ENCODE peak calls at places on chromosomes 5 and 9, in six cellular contexts. One of them, this sample, is unnamed. For H3K4me1, the result is how much of the 10 kb centered on the place peaks cover.

GRCh38 chr9:133237271-133237731 is 28.3 kb upstream of the OBP2B start:
- DNase-seq in GM23248: peak
- DNase-seq in HepG2: no peak
- DNase-seq in neuronal stem cell: no peak
- DNase-seq in H9: peak
- DNase-seq in fibroblast of lung: no peak
- DNase-seq in this sample: no peak

GRCh38 chr9:130240410-130241197 is 25.0 kb upstream of the HMCN2 start:
- DNase-seq in GM23248: peak
- DNase-seq in HepG2: peak
- DNase-seq in neuronal stem cell: peak
- DNase-seq in H9: peak
- DNase-seq in fibroblast of lung: peak
- DNase-seq in this sample: peak

GRCh38 chr9:17799383-17799782 is 220.5 kb downstream of the SH3GL2 start:
- DNase-seq in GM23248: peak
- DNase-seq in HepG2: no peak
- DNase-seq in neuronal stem cell: no peak
- DNase-seq in H9: no peak
- DNase-seq in fibroblast of lung: peak
- DNase-seq in this sample: no peak

GRCh38 chr5:98796197-98796972 is 22.9 kb downstream of the RGMB start:
- DNase-seq in GM23248: peak
- DNase-seq in HepG2: peak
- DNase-seq in neuronal stem cell: peak
- DNase-seq in H9: peak
- DNase-seq in fibroblast of lung: peak
- DNase-seq in this sample: peak

GRCh38 chr9:95078934-95079333 is 238.6 kb downstream of the FANCC start:
- DNase-seq in GM23248: no peak
- DNase-seq in HepG2: no peak
- DNase-seq in neuronal stem cell: no peak
- DNase-seq in H9: peak
- DNase-seq in fibroblast of lung: no peak
- DNase-seq in this sample: no peak

GRCh38 chr9:72998363-72998762 is 45.5 kb upstream of the ALDH1A1 start:
- DNase-seq in GM23248: no peak
- DNase-seq in HepG2: no peak
- DNase-seq in neuronal stem cell: no peak
- DNase-seq in H9: no peak
- DNase-seq in fibroblast of lung: no peak
- DNase-seq in this sample: no peak

GRCh38 chr5:93150311-93151012 is 430.6 kb downstream of the NR2F1-AS1 start:
- DNase-seq in GM23248: peak
- DNase-seq in HepG2: no peak
- DNase-seq in neuronal stem cell: no peak
- DNase-seq in H9: no peak
- DNase-seq in fibroblast of lung: no peak
- DNase-seq in this sample: no peak

GRCh38 chr5:135545115-135545514 is 9.4 kb upstream of the NEUROG1 start:
- DNase-seq in GM23248: no peak
- DNase-seq in HepG2: no peak
- DNase-seq in neuronal stem cell: no peak
- DNase-seq in H9: no peak
- DNase-seq in fibroblast of lung: no peak
- DNase-seq in this sample: no peak

GRCh38 chr5:52888363-52888762 is 100.6 kb downstream of the ITGA1 start:
- DNase-seq in GM23248: no peak
- DNase-seq in HepG2: no peak
- DNase-seq in neuronal stem cell: no peak
- DNase-seq in H9: no peak
- DNase-seq in fibroblast of lung: no peak
- DNase-seq in this sample: no peak

GRCh38 chr5:13591621-13592020 is 352.9 kb downstream of the DNAH5 start:
- DNase-seq in GM23248: peak
- DNase-seq in HepG2: no peak
- DNase-seq in neuronal stem cell: no peak
- DNase-seq in H9: no peak
- DNase-seq in fibroblast of lung: peak
- DNase-seq in this sample: no peak

GRCh38 chr9:79598562-79599345 is 27.0 kb downstream of the TLE4 start:
- DNase-seq in GM23248: no peak
- DNase-seq in HepG2: no peak
- DNase-seq in neuronal stem cell: no peak
- DNase-seq in H9: no peak
- DNase-seq in fibroblast of lung: no peak
- DNase-seq in this sample: no peak

GRCh38 chr9:99049228-99049627 is 55.7 kb upstream of the TGFBR1 start:
- DNase-seq in GM23248: no peak
- DNase-seq in HepG2: no peak
- DNase-seq in neuronal stem cell: no peak
- DNase-seq in H9: no peak
- DNase-seq in fibroblast of lung: no peak
- DNase-seq in this sample: no peak

GRCh38 chr9:121713400-121714070 is 62.1 kb downstream of the DAB2IP start:
- DNase-seq in GM23248: no peak
- DNase-seq in HepG2: no peak
- DNase-seq in neuronal stem cell: no peak
- DNase-seq in H9: no peak
- DNase-seq in fibroblast of lung: no peak
- DNase-seq in this sample: no peak

GRCh38 chr5:149371296-149371962 is 7.7 kb downstream of the IL17B start:
- DNase-seq in GM23248: peak
- DNase-seq in HepG2: peak
- DNase-seq in neuronal stem cell: peak
- DNase-seq in H9: peak
- DNase-seq in fibroblast of lung: peak
- DNase-seq in this sample: peak

GRCh38 chr5:180208435-180209081 is 453 bp downstream of the RASGEF1C start:
- DNase-seq in GM23248: peak
- DNase-seq in HepG2: no peak
- DNase-seq in neuronal stem cell: peak
- DNase-seq in H9: peak
- DNase-seq in fibroblast of lung: no peak
- DNase-seq in this sample: no peak

GRCh38 chr9:91315191-91315590 is 46.5 kb downstream of the AUH start:
- DNase-seq in GM23248: no peak
- DNase-seq in HepG2: no peak
- DNase-seq in neuronal stem cell: no peak
- DNase-seq in H9: peak
- DNase-seq in fibroblast of lung: no peak
- DNase-seq in this sample: no peak

GRCh38 chr9:21966140-21966851 is 27.9 kb downstream of the CDKN2A start:
- DNase-seq in GM23248: no peak
- DNase-seq in HepG2: no peak
- DNase-seq in neuronal stem cell: no peak
- DNase-seq in H9: peak
- DNase-seq in fibroblast of lung: no peak
- DNase-seq in this sample: no peak

GRCh38 chr9:91567642-91568274 is 144.1 kb upstream of the NFIL3 start:
- DNase-seq in GM23248: no peak
- DNase-seq in HepG2: no peak
- DNase-seq in neuronal stem cell: no peak
- DNase-seq in H9: no peak
- DNase-seq in fibroblast of lung: no peak
- DNase-seq in this sample: no peak

GRCh38 chr5:151183451-151184245 is 26.1 kb upstream of the ANXA6 start:
- DNase-seq in GM23248: peak
- DNase-seq in HepG2: no peak
- DNase-seq in neuronal stem cell: no peak
- DNase-seq in H9: no peak
- DNase-seq in fibroblast of lung: no peak
- DNase-seq in this sample: no peak

GRCh38 chr5:136040746-136041415 is 12.1 kb downstream of the TGFBI start:
- DNase-seq in GM23248: peak
- DNase-seq in HepG2: no peak
- DNase-seq in neuronal stem cell: no peak
- DNase-seq in H9: no peak
- DNase-seq in fibroblast of lung: no peak
- DNase-seq in this sample: peak

GRCh38 chr5:106121972-106122605 is 1548.6 kb downstream of the EFNA5 start:
- DNase-seq in GM23248: peak
- DNase-seq in HepG2: no peak
- DNase-seq in neuronal stem cell: no peak
- DNase-seq in H9: peak
- DNase-seq in fibroblast of lung: no peak
- DNase-seq in this sample: peak

DNA sequence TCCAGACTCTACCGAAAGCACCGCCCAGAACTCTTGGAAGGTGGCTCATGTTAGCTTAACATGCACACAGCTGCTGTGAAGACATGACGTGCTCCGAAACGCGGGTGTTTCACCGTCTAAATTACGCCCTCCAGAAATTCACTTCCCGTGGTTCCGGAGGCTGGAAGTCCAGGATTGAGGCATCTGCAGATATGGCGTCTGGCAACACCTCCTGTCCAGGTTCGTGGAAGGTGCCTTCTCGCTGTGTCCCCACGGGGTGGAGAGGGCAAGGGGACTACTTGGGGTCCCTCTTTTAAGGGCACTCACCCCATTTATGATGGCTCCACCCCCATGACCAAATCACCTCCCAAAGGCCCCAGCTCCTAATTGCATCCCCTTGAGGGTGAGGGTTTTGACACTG is 348.0 kb upstream of the IRX2 start:
- DNase-seq in GM23248: no peak
- DNase-seq in HepG2: no peak
- DNase-seq in neuronal stem cell: no peak
- DNase-seq in H9: no peak
- DNase-seq in fibroblast of lung: no peak
- DNase-seq in this sample: no peak
- H3K4me1 ChIP-seq in GM23248: under half
- H3K4me1 ChIP-seq in HepG2: under half
- H3K4me1 ChIP-seq in neuronal stem cell: under half
- H3K4me1 ChIP-seq in H9: under half
- H3K4me1 ChIP-seq in fibroblast of lung: under half
- H3K4me1 ChIP-seq in this sample: under half

GRCh38 chr5:73446631-73447233 is 1.8 kb downstream of the FOXD1 start:
- DNase-seq in GM23248: peak
- DNase-seq in HepG2: no peak
- DNase-seq in neuronal stem cell: no peak
- DNase-seq in H9: no peak
- DNase-seq in fibroblast of lung: peak
- DNase-seq in this sample: peak

GRCh38 chr5:73448451-73449136 is at the start of gene FOXD1:
- DNase-seq in GM23248: peak
- DNase-seq in HepG2: peak
- DNase-seq in neuronal stem cell: no peak
- DNase-seq in H9: peak
- DNase-seq in fibroblast of lung: peak
- DNase-seq in this sample: peak

GRCh38 chr5:73445708-73446630 is 2.6 kb downstream of the FOXD1 start:
- DNase-seq in GM23248: peak
- DNase-seq in HepG2: no peak
- DNase-seq in neuronal stem cell: no peak
- DNase-seq in H9: no peak
- DNase-seq in fibroblast of lung: peak
- DNase-seq in this sample: no peak

GRCh38 chr5:73448072-73448432 is 525 bp downstream of the FOXD1 start:
- DNase-seq in GM23248: no peak
- DNase-seq in HepG2: no peak
- DNase-seq in neuronal stem cell: no peak
- DNase-seq in H9: peak
- DNase-seq in fibroblast of lung: no peak
- DNase-seq in this sample: peak

GRCh38 chr5:73447234-73448071 is 1.1 kb downstream of the FOXD1 start:
- DNase-seq in GM23248: peak
- DNase-seq in HepG2: no peak
- DNase-seq in neuronal stem cell: no peak
- DNase-seq in H9: peak
- DNase-seq in fibroblast of lung: peak
- DNase-seq in this sample: peak
- H3K27ac ChIP-seq in GM23248: peak
- H3K27ac ChIP-seq in HepG2: no peak
- H3K27ac ChIP-seq in neuronal stem cell: no peak
- H3K27ac ChIP-seq in H9: no peak
- H3K27ac ChIP-seq in fibroblast of lung: peak
- H3K27ac ChIP-seq in this sample: peak

DNA sequence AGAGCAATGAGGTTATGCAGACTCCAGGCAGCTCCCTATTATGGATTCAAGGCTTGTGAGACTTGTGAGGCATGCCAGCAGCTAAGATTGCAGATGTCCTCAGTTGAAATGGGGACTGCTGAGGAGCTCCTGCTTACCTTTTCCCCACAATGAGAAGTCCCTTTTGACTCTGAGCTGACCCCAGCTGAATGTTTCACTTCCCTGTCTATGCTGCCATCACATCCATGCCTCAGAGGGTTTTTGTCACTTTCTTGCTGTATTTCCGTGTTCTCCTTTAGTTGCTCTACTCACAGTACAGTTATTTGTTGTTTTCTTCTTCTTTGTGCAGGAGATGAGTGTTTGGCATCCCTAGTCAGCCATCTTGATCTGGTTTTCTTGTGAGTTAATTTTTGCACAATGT is 18.8 kb upstream of the OR2S2 start:
- DNase-seq in GM23248: no peak
- DNase-seq in HepG2: no peak
- DNase-seq in neuronal stem cell: no peak
- DNase-seq in H9: no peak
- DNase-seq in fibroblast of lung: no peak
- DNase-seq in this sample: no peak
- H3K4me2 ChIP-seq in GM23248: no peak
- H3K4me2 ChIP-seq in HepG2: no peak
- H3K4me2 ChIP-seq in neuronal stem cell: no peak
- H3K4me2 ChIP-seq in H9: no peak
- H3K4me2 ChIP-seq in fibroblast of lung: no peak
- H3K4me2 ChIP-seq in this sample: no peak

GRCh38 chr5:172643392-172643871 is 2.4 kb downstream of the NEURL1B start:
- DNase-seq in GM23248: no peak
- DNase-seq in HepG2: no peak
- DNase-seq in neuronal stem cell: no peak
- DNase-seq in H9: no peak
- DNase-seq in fibroblast of lung: no peak
- DNase-seq in this sample: no peak

GRCh38 chr5:172645271-172645670 is 4.2 kb downstream of the NEURL1B start:
- DNase-seq in GM23248: no peak
- DNase-seq in HepG2: no peak
- DNase-seq in neuronal stem cell: no peak
- DNase-seq in H9: no peak
- DNase-seq in fibroblast of lung: no peak
- DNase-seq in this sample: no peak

GRCh38 chr5:172644229-172644628 is 3.2 kb downstream of the NEURL1B start:
- DNase-seq in GM23248: no peak
- DNase-seq in HepG2: no peak
- DNase-seq in neuronal stem cell: no peak
- DNase-seq in H9: no peak
- DNase-seq in fibroblast of lung: no peak
- DNase-seq in this sample: no peak

GRCh38 chr5:172642926-172643325 is 1.9 kb downstream of the NEURL1B start:
- DNase-seq in GM23248: no peak
- DNase-seq in HepG2: no peak
- DNase-seq in neuronal stem cell: no peak
- DNase-seq in H9: no peak
- DNase-seq in fibroblast of lung: no peak
- DNase-seq in this sample: no peak

DNA sequence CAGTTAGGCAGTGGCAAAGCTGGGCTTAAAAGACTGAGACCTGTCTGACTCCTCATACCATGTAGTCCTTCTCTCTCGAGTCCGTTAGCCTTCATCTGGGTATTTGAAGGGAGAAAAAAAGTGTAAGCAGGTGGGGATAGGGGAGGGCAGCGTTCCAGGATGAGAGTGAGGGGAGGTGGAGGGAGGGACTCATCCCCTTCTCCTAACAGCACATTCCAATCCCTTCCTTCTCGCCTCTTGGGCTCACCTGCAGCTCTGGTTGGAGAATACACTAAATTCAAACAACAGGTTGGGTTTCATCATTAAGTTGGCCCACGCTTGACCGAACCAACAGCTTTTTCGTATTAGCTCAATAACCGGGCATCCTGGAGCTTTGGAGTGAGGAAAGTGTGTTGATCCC is 3.6 kb downstream of the NEURL1B start:
- DNase-seq in GM23248: no peak
- DNase-seq in HepG2: no peak
- DNase-seq in neuronal stem cell: no peak
- DNase-seq in H9: no peak
- DNase-seq in fibroblast of lung: no peak
- DNase-seq in this sample: no peak
- H3K4me1 ChIP-seq in GM23248: under half
- H3K4me1 ChIP-seq in HepG2: under half
- H3K4me1 ChIP-seq in neuronal stem cell: under half
- H3K4me1 ChIP-seq in H9: under half
- H3K4me1 ChIP-seq in fibroblast of lung: under half
- H3K4me1 ChIP-seq in this sample: under half

This sample was measured in MM.1S.